ENCODE peak calls at places on chromosomes 4 and X, in seven cellular contexts. One of them, this sample, is unnamed.

GRCh38 chrX:107936434-107936730 is 45.8 kb downstream of the TEX13B start:
- DNase-seq in BJ: no peak
- DNase-seq in nephron progenitor cell: no peak
- DNase-seq in GM12865: no peak
- DNase-seq in A172: no peak
- DNase-seq in EL: no peak
- DNase-seq in activated CD8-positive, alpha-beta T cell treated with anti-CD3 and anti-CD28 coated beads, Interleukin-2, amount 10 ng/mL, durations not matched to agents 7 days and 5 days: no peak
- DNase-seq in this sample: no peak

GRCh38 chrX:72630185-72630584 is 57.5 kb upstream of the HDAC8 start:
- DNase-seq in EL: no peak
- DNase-seq in nephron progenitor cell: no peak
- DNase-seq in GM12865: no peak
- DNase-seq in A172: no peak
- DNase-seq in BJ: no peak
- DNase-seq in activated CD8-positive, alpha-beta T cell treated with anti-CD3 and anti-CD28 coated beads, Interleukin-2, amount 10 ng/mL, durations not matched to agents 7 days and 5 days: no peak
- DNase-seq in this sample: no peak

GRCh38 chr4:3436798-3437581 is 4.8 kb upstream of the HGFAC start:
- DNase-seq in nephron progenitor cell: no peak
- DNase-seq in activated CD8-positive, alpha-beta T cell treated with anti-CD3 and anti-CD28 coated beads, Interleukin-2, amount 10 ng/mL, durations not matched to agents 7 days and 5 days: peak
- DNase-seq in GM12865: peak
- DNase-seq in BJ: no peak
- DNase-seq in EL: peak
- DNase-seq in A172: peak
- DNase-seq in this sample: no peak

GRCh38 chr4:138864961-138865720 is 150.4 kb upstream of the NOCT start:
- DNase-seq in nephron progenitor cell: no peak
- DNase-seq in BJ: no peak
- DNase-seq in A172: no peak
- DNase-seq in activated CD8-positive, alpha-beta T cell treated with anti-CD3 and anti-CD28 coated beads, Interleukin-2, amount 10 ng/mL, durations not matched to agents 7 days and 5 days: no peak
- DNase-seq in EL: no peak
- DNase-seq in GM12865: no peak
- DNase-seq in this sample: no peak

GRCh38 chrX:1462596-1463251 is 10.0 kb upstream of the ASMTL start:
- DNase-seq in A172: peak
- DNase-seq in GM12865: no peak
- DNase-seq in EL: peak
- DNase-seq in activated CD8-positive, alpha-beta T cell treated with anti-CD3 and anti-CD28 coated beads, Interleukin-2, amount 10 ng/mL, durations not matched to agents 7 days and 5 days: peak
- DNase-seq in nephron progenitor cell: no peak
- DNase-seq in BJ: no peak
- DNase-seq in this sample: no peak

GRCh38 chr4:105624530-105624929 is 72.1 kb downstream of the ARHGEF38 start:
- DNase-seq in nephron progenitor cell: no peak
- DNase-seq in EL: peak
- DNase-seq in A172: peak
- DNase-seq in activated CD8-positive, alpha-beta T cell treated with anti-CD3 and anti-CD28 coated beads, Interleukin-2, amount 10 ng/mL, durations not matched to agents 7 days and 5 days: no peak
- DNase-seq in GM12865: no peak
- DNase-seq in BJ: no peak
- DNase-seq in this sample: no peak

GRCh38 chrX:4708970-4709760 is 995.7 kb upstream of the PRKX start:
- DNase-seq in activated CD8-positive, alpha-beta T cell treated with anti-CD3 and anti-CD28 coated beads, Interleukin-2, amount 10 ng/mL, durations not matched to agents 7 days and 5 days: no peak
- DNase-seq in BJ: no peak
- DNase-seq in nephron progenitor cell: no peak
- DNase-seq in EL: no peak
- DNase-seq in A172: no peak
- DNase-seq in GM12865: no peak
- DNase-seq in this sample: no peak

GRCh38 chrX:104193485-104193884 is 27.2 kb downstream of the FAM199X start:
- DNase-seq in activated CD8-positive, alpha-beta T cell treated with anti-CD3 and anti-CD28 coated beads, Interleukin-2, amount 10 ng/mL, durations not matched to agents 7 days and 5 days: no peak
- DNase-seq in GM12865: no peak
- DNase-seq in EL: no peak
- DNase-seq in A172: no peak
- DNase-seq in BJ: no peak
- DNase-seq in nephron progenitor cell: no peak
- DNase-seq in this sample: no peak

GRCh38 chr4:110415451-110415850 is 60.5 kb upstream of the ENPEP start:
- DNase-seq in BJ: no peak
- DNase-seq in nephron progenitor cell: no peak
- DNase-seq in GM12865: no peak
- DNase-seq in activated CD8-positive, alpha-beta T cell treated with anti-CD3 and anti-CD28 coated beads, Interleukin-2, amount 10 ng/mL, durations not matched to agents 7 days and 5 days: no peak
- DNase-seq in A172: no peak
- DNase-seq in EL: no peak
- DNase-seq in this sample: no peak

GRCh38 chrX:70476934-70477733 is 32.5 kb downstream of the DLG3 start:
- DNase-seq in activated CD8-positive, alpha-beta T cell treated with anti-CD3 and anti-CD28 coated beads, Interleukin-2, amount 10 ng/mL, durations not matched to agents 7 days and 5 days: no peak
- DNase-seq in A172: peak
- DNase-seq in GM12865: no peak
- DNase-seq in BJ: peak
- DNase-seq in EL: peak
- DNase-seq in nephron progenitor cell: no peak
- DNase-seq in this sample: no peak

GRCh38 chr4:25889626-25890025 is 24.4 kb upstream of the SMIM20 start:
- DNase-seq in nephron progenitor cell: no peak
- DNase-seq in EL: no peak
- DNase-seq in activated CD8-positive, alpha-beta T cell treated with anti-CD3 and anti-CD28 coated beads, Interleukin-2, amount 10 ng/mL, durations not matched to agents 7 days and 5 days: no peak
- DNase-seq in BJ: no peak
- DNase-seq in A172: no peak
- DNase-seq in GM12865: no peak
- DNase-seq in this sample: no peak

GRCh38 chr4:140249351-140249750 is 95.4 kb upstream of the MAML3 start:
- DNase-seq in activated CD8-positive, alpha-beta T cell treated with anti-CD3 and anti-CD28 coated beads, Interleukin-2, amount 10 ng/mL, durations not matched to agents 7 days and 5 days: no peak
- DNase-seq in EL: no peak
- DNase-seq in A172: no peak
- DNase-seq in GM12865: no peak
- DNase-seq in BJ: no peak
- DNase-seq in nephron progenitor cell: no peak
- DNase-seq in this sample: no peak